ENCODE peak calls at places on chromosomes 16 and 17, in ten cellular contexts. One of them, this sample, is unnamed.

GRCh38 chr16:31461921-31462804 is 2.9 kb downstream of the ARMC5 start:
- DNase-seq in A549: no peak
- DNase-seq in cardiac muscle cell: no peak
- DNase-seq in breast epithelium: no peak
- DNase-seq in CD8-positive, alpha-beta T cell: no peak
- DNase-seq in mammary epithelial cell: no peak
- DNase-seq in pancreas: no peak
- DNase-seq in ovary: no peak
- DNase-seq in neural progenitor cell: no peak
- DNase-seq in MM.1S: no peak
- DNase-seq in this sample: no peak

GRCh38 chr17:28570716-28571254 is 539 bp downstream of the PIGS start:
- DNase-seq in A549: peak; percentile 42
- DNase-seq in cardiac muscle cell: no peak
- DNase-seq in breast epithelium: no peak
- DNase-seq in CD8-positive, alpha-beta T cell: peak; percentile 37
- DNase-seq in mammary epithelial cell: no peak
- DNase-seq in pancreas: no peak
- DNase-seq in ovary: peak; percentile 40
- DNase-seq in neural progenitor cell: peak; percentile 58
- DNase-seq in MM.1S: peak; percentile 47
- DNase-seq in this sample: peak; percentile 88

GRCh38 chr17:38361700-38362465 is 10.2 kb downstream of the SOCS7 start:
- DNase-seq in A549: no peak
- DNase-seq in cardiac muscle cell: no peak
- DNase-seq in breast epithelium: no peak
- DNase-seq in CD8-positive, alpha-beta T cell: no peak
- DNase-seq in mammary epithelial cell: peak; percentile 36
- DNase-seq in pancreas: no peak
- DNase-seq in ovary: no peak
- DNase-seq in neural progenitor cell: no peak
- DNase-seq in MM.1S: no peak
- DNase-seq in this sample: no peak

GRCh38 chr16:67546761-67547422 is 15.4 kb upstream of the CTCF start:
- DNase-seq in A549: peak; percentile 73
- DNase-seq in cardiac muscle cell: peak; percentile 76
- DNase-seq in breast epithelium: peak; percentile 83
- DNase-seq in CD8-positive, alpha-beta T cell: peak; percentile 69
- DNase-seq in mammary epithelial cell: peak; percentile 45
- DNase-seq in pancreas: peak; percentile 90
- DNase-seq in ovary: peak; percentile 79
- DNase-seq in neural progenitor cell: peak; percentile 86
- DNase-seq in MM.1S: peak; percentile 78
- DNase-seq in this sample: peak; percentile 95

GRCh38 chr17:77526728-77527355 is 386.1 kb downstream of the SEC14L1 start:
- DNase-seq in A549: no peak
- DNase-seq in cardiac muscle cell: no peak
- DNase-seq in breast epithelium: no peak
- DNase-seq in CD8-positive, alpha-beta T cell: no peak
- DNase-seq in mammary epithelial cell: no peak
- DNase-seq in pancreas: no peak
- DNase-seq in ovary: no peak
- DNase-seq in neural progenitor cell: no peak
- DNase-seq in MM.1S: no peak
- DNase-seq in this sample: peak; percentile 33

GRCh38 chr17:41615454-41615853 is 2.9 kb upstream of the KRT16 start:
- DNase-seq in A549: peak; percentile 58
- DNase-seq in cardiac muscle cell: no peak
- DNase-seq in breast epithelium: no peak
- DNase-seq in CD8-positive, alpha-beta T cell: no peak
- DNase-seq in mammary epithelial cell: peak; percentile 95
- DNase-seq in pancreas: no peak
- DNase-seq in ovary: no peak
- DNase-seq in neural progenitor cell: peak; percentile 34
- DNase-seq in MM.1S: no peak
- DNase-seq in this sample: peak; percentile 92

GRCh38 chr16:21166561-21166961 is 8.1 kb downstream of the LDAF1 start:
- DNase-seq in A549: no peak
- DNase-seq in cardiac muscle cell: no peak
- DNase-seq in breast epithelium: no peak
- DNase-seq in CD8-positive, alpha-beta T cell: no peak
- DNase-seq in mammary epithelial cell: peak; percentile 8
- DNase-seq in pancreas: no peak
- DNase-seq in ovary: no peak
- DNase-seq in neural progenitor cell: peak; percentile 27
- DNase-seq in MM.1S: no peak
- DNase-seq in this sample: peak; percentile 61

GRCh38 chr17:76867578-76868175 is 527 bp upstream of the MGAT5B start:
- DNase-seq in A549: peak; percentile 54
- DNase-seq in cardiac muscle cell: peak; percentile 62
- DNase-seq in breast epithelium: no peak
- DNase-seq in CD8-positive, alpha-beta T cell: no peak
- DNase-seq in mammary epithelial cell: peak; percentile 16
- DNase-seq in pancreas: no peak
- DNase-seq in ovary: no peak
- DNase-seq in neural progenitor cell: no peak
- DNase-seq in MM.1S: no peak
- DNase-seq in this sample: peak; percentile 90

GRCh38 chr17:50768348-50768761 is 1.0 kb upstream of the ANKRD40CL start:
- DNase-seq in A549: peak; percentile 86
- DNase-seq in cardiac muscle cell: no peak
- DNase-seq in breast epithelium: peak; percentile 57
- DNase-seq in CD8-positive, alpha-beta T cell: no peak
- DNase-seq in mammary epithelial cell: no peak
- DNase-seq in pancreas: peak; percentile 93
- DNase-seq in ovary: peak; percentile 10
- DNase-seq in neural progenitor cell: no peak
- DNase-seq in MM.1S: no peak
- DNase-seq in this sample: peak; percentile 59

DNA sequence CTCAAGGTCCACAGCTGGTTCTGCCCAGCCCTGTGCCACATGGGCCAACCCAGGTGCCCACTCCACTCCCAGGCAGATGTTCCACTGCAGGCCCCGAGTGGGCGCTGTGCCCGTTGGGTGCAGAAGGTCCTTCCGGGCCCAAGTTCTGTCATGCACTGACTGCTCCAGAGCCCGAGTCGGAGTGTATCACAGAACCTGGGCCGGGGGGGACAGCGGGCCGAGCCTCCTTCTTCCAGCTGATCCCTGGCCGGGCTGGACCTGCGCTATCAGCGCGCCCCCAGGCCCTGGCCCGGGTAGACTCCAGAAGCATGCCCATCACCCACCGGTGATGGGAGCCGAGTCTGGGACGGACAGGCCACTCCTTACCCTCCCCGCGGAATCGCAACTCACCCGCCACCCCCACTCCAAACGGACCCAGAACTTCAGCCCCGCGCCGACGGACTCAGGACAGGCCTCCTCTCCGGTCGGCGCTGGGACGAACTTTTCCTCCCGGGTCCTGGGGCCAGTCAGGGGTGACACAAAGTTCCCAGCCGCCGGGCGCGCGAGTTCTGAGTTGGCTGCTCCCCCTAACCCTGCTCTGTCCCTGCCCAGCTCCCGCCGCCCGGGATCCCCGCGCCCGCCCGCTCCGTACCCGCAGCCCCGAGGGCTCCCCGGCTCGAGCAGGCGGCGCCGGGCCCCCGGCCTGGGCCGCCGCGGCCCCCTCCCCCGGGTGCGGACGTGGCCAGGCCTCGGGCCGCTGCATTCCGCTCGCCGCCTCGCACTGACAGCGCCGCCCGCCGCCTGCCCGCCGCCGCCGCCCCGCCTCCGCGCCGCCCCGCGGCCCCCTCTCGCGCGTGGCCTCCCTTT is at the start of gene COPZ2:
- DNase-seq in A549: peak; percentile 71
- DNase-seq in cardiac muscle cell: peak; percentile 61
- DNase-seq in breast epithelium: peak; percentile 68
- DNase-seq in CD8-positive, alpha-beta T cell: peak; percentile 51
- DNase-seq in mammary epithelial cell: no peak
- DNase-seq in pancreas: peak; percentile 60
- DNase-seq in ovary: peak; percentile 64
- DNase-seq in neural progenitor cell: peak; percentile 70
- DNase-seq in MM.1S: peak; percentile 49
- DNase-seq in this sample: peak; percentile 85
- TF ChIP-seq CTCF in A549: peak; percentile 70
- TF ChIP-seq CTCF in cardiac muscle cell: peak; percentile 63
- TF ChIP-seq CTCF in breast epithelium: no peak
- TF ChIP-seq CTCF in CD8-positive, alpha-beta T cell: peak; percentile 83
- TF ChIP-seq CTCF in mammary epithelial cell: peak; percentile 83
- TF ChIP-seq CTCF in pancreas: no peak
- TF ChIP-seq CTCF in ovary: no peak
- TF ChIP-seq CTCF in neural progenitor cell: peak; percentile 59
- TF ChIP-seq CTCF in MM.1S: peak; percentile 71
- TF ChIP-seq CTCF in this sample: peak; percentile 70

GRCh38 chr17:45021607-45022287 is 29.7 kb downstream of the DCAKD start:
- DNase-seq in A549: peak; percentile 67
- DNase-seq in cardiac muscle cell: peak; percentile 73
- DNase-seq in breast epithelium: peak; percentile 72
- DNase-seq in CD8-positive, alpha-beta T cell: peak; percentile 54
- DNase-seq in mammary epithelial cell: peak; percentile 39
- DNase-seq in pancreas: peak; percentile 70
- DNase-seq in ovary: peak; percentile 82
- DNase-seq in neural progenitor cell: peak; percentile 87
- DNase-seq in MM.1S: peak; percentile 68
- DNase-seq in this sample: peak; percentile 92
- H3K4me3 ChIP-seq in A549: peak overlapping the region; percentile 16
- H3K4me3 ChIP-seq in cardiac muscle cell: no peak overlapping the region
- H3K4me3 ChIP-seq in breast epithelium: peak overlapping the region; percentile 45
- H3K4me3 ChIP-seq in CD8-positive, alpha-beta T cell: peak overlapping the region; percentile 40
- H3K4me3 ChIP-seq in mammary epithelial cell: no peak overlapping the region
- H3K4me3 ChIP-seq in pancreas: peak overlapping the region; percentile 52
- H3K4me3 ChIP-seq in ovary: peak overlapping the region; percentile 30
- H3K4me3 ChIP-seq in neural progenitor cell: peak overlapping the region; percentile 48
- H3K4me3 ChIP-seq in MM.1S: peak overlapping the region; percentile 61
- H3K4me3 ChIP-seq in this sample: peak overlapping the region; percentile 56

DNA sequence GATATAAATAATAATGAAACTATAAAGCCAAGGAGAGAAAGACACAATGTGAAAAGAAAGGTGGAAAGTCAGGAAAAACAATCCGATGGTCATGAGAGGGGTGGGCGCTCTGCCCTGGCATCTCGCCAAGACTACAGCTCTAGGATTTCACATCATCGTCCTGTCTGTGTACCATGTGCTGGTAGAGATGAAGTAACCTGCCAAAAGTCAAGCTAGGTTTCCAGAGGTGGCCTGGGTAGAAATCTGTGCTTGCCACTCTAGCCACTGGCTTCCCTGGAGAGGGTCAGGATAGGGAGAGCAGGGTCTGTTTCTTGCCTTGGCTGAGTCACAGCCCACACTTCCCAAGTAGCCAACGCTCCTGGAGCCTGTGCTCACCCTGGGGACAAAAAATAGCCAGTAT is 31.0 kb upstream of the TRAP1 start:
- DNase-seq in A549: no peak
- DNase-seq in cardiac muscle cell: no peak
- DNase-seq in breast epithelium: no peak
- DNase-seq in CD8-positive, alpha-beta T cell: no peak
- DNase-seq in mammary epithelial cell: no peak
- DNase-seq in pancreas: no peak
- DNase-seq in ovary: no peak
- DNase-seq in neural progenitor cell: no peak
- DNase-seq in MM.1S: no peak
- DNase-seq in this sample: peak; percentile 19
- H3K27ac ChIP-seq in A549: no peak overlapping the region
- H3K27ac ChIP-seq in cardiac muscle cell: no peak overlapping the region
- H3K27ac ChIP-seq in breast epithelium: no peak overlapping the region
- H3K27ac ChIP-seq in CD8-positive, alpha-beta T cell: no peak overlapping the region
- H3K27ac ChIP-seq in mammary epithelial cell: no peak overlapping the region
- H3K27ac ChIP-seq in pancreas: no peak overlapping the region
- H3K27ac ChIP-seq in ovary: no peak overlapping the region
- H3K27ac ChIP-seq in neural progenitor cell: no peak overlapping the region
- H3K27ac ChIP-seq in MM.1S: no peak overlapping the region
- H3K27ac ChIP-seq in this sample: no peak overlapping the region

GRCh38 chr16:77190190-77190477 is 856 bp upstream of the MON1B start:
- DNase-seq in A549: no peak
- DNase-seq in cardiac muscle cell: no peak
- DNase-seq in breast epithelium: no peak
- DNase-seq in CD8-positive, alpha-beta T cell: no peak
- DNase-seq in mammary epithelial cell: no peak
- DNase-seq in pancreas: no peak
- DNase-seq in ovary: no peak
- DNase-seq in neural progenitor cell: no peak
- DNase-seq in MM.1S: no peak
- DNase-seq in this sample: no peak

GRCh38 chr16:77191259-77191969 is 424 bp downstream of the MON1B start:
- DNase-seq in A549: peak; percentile 47
- DNase-seq in cardiac muscle cell: peak; percentile 13
- DNase-seq in breast epithelium: no peak
- DNase-seq in CD8-positive, alpha-beta T cell: peak; percentile 19
- DNase-seq in mammary epithelial cell: no peak
- DNase-seq in pancreas: no peak
- DNase-seq in ovary: peak; percentile 55
- DNase-seq in neural progenitor cell: peak; percentile 37
- DNase-seq in MM.1S: peak; percentile 7
- DNase-seq in this sample: no peak

GRCh38 chr16:77193377-77193776 is 2.4 kb downstream of the MON1B start:
- DNase-seq in A549: no peak
- DNase-seq in cardiac muscle cell: no peak
- DNase-seq in breast epithelium: no peak
- DNase-seq in CD8-positive, alpha-beta T cell: no peak
- DNase-seq in mammary epithelial cell: no peak
- DNase-seq in pancreas: no peak
- DNase-seq in ovary: no peak
- DNase-seq in neural progenitor cell: no peak
- DNase-seq in MM.1S: no peak
- DNase-seq in this sample: no peak

GRCh38 chr16:77194295-77195231 is 3.6 kb downstream of the MON1B start:
- DNase-seq in A549: no peak
- DNase-seq in cardiac muscle cell: no peak
- DNase-seq in breast epithelium: no peak
- DNase-seq in CD8-positive, alpha-beta T cell: no peak
- DNase-seq in mammary epithelial cell: no peak
- DNase-seq in pancreas: no peak
- DNase-seq in ovary: no peak
- DNase-seq in neural progenitor cell: no peak
- DNase-seq in MM.1S: no peak
- DNase-seq in this sample: no peak

DNA sequence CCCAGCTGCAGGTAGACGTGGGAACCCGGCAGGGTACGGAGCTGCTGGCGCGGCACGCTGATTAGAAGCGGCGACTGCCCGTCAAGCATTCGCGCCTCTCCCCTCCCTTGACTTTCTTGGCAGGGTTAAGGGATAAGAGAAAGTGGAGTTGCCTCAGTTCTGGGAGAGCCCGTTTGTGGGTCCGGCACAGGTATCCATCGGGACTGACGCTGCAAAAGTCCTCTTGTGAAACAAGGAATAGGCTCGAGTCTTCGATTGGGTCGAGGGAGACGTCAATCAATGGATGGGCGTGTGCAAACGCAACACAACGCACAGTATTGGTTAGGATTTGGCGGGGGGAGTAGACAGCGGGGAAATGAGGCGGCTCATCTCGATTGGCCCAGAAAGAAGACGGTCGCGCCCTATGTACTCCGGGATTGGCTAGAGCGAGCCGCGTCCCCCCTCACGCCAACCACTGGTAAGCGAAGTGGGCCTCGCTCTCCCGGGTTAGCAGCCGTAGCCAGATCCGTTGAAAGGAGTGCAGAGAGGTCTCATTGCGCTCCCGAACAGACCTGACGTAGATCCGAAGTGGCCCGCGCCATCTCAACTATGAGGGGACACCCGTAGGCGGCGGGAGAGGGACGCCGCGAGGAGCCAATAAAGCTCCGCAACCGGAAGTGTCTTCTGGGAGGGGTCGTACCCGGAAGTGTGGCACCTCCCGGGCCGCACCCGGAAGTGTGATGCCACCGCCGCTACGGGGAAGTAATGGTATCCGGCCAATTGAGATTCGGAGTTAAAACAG is at the start of gene MON1B:
- DNase-seq in A549: peak; percentile 99
- DNase-seq in cardiac muscle cell: peak; percentile 99
- DNase-seq in breast epithelium: peak; percentile 97
- DNase-seq in CD8-positive, alpha-beta T cell: peak; percentile 89
- DNase-seq in mammary epithelial cell: peak; percentile 98
- DNase-seq in pancreas: peak; percentile 98
- DNase-seq in ovary: peak; percentile 95
- DNase-seq in neural progenitor cell: peak; percentile 98
- DNase-seq in MM.1S: peak; percentile 91
- DNase-seq in this sample: peak; percentile 98
- TF ChIP-seq CTCF in A549: no peak
- TF ChIP-seq CTCF in cardiac muscle cell: no peak
- TF ChIP-seq CTCF in breast epithelium: peak; percentile 25
- TF ChIP-seq CTCF in CD8-positive, alpha-beta T cell: no peak
- TF ChIP-seq CTCF in mammary epithelial cell: peak; percentile 1
- TF ChIP-seq CTCF in pancreas: no peak
- TF ChIP-seq CTCF in ovary: peak; percentile 22
- TF ChIP-seq CTCF in neural progenitor cell: no peak
- TF ChIP-seq CTCF in MM.1S: no peak
- TF ChIP-seq CTCF in this sample: peak; percentile 43

This sample was measured in endodermal cell.